ENCODE peak calls at places on chromosomes 3 and 15, in nine cellular contexts. E, H, V, M, G, N, F, Q and O are unnamed samples.
A peak's percentile ranks its signal among the peaks of the same experiment; 100 is the strongest.

GRCh38 chr3:15361494-15362214 is 29.3 kb upstream of the SH3BP5 start:
- DNase-seq in M (no peak), F (no peak), G (no peak), Q (no peak), H (no peak), N (peak; percentile 86), V (no peak), E (no peak), O (no peak)

GRCh38 chr3:114519415-114519814 is 225.6 kb downstream of the TIGIT start:
- DNase-seq in N (peak; percentile 73), H (no peak), V (no peak), F (no peak), Q (peak; percentile 52), G (peak; percentile 57), M (peak; percentile 46), E (peak; percentile 36), O (no peak)

GRCh38 chr15:28935316-28935715 is 49.5 kb downstream of the APBA2 start:
- DNase-seq in Q (peak; percentile 55), G (no peak), V (no peak), H (peak; percentile 49), N (no peak), E (no peak), F (peak; percentile 65), M (peak; percentile 33), O (no peak)

GRCh38 chr3:115692887-115693524 is 69.7 kb downstream of the GAP43 start:
- DNase-seq in M (peak; percentile 78), E (no peak), H (peak; percentile 66), Q (peak; percentile 82), G (peak; percentile 60), V (peak; percentile 51), F (peak; percentile 68), N (peak; percentile 47), O (peak; percentile 55)

GRCh38 chr15:61624950-61625349 is 395.8 kb upstream of the RORA start:
- DNase-seq in E (no peak), V (no peak), N (no peak), G (no peak), Q (no peak), H (no peak), M (no peak), F (no peak), O (no peak)

GRCh38 chr3:69463546-69463945 is 77.7 kb upstream of the FRMD4B start:
- DNase-seq in V (no peak), E (no peak), Q (no peak), N (no peak), H (no peak), M (no peak), G (no peak), F (no peak), O (no peak)

GRCh38 chr3:50258979-50259378 is 10.0 kb upstream of the SEMA3B start:
- DNase-seq in M (peak; percentile 49), E (no peak), H (no peak), G (no peak), N (no peak), V (no peak), Q (no peak), F (no peak), O (no peak)

GRCh38 chr3:179956416-179956830 is 80.3 kb downstream of the PEX5L start:
- DNase-seq in F (no peak), E (no peak), Q (no peak), G (no peak), M (no peak), N (peak; percentile 32), V (no peak), H (no peak), O (no peak)

GRCh38 chr3:32457971-32458471 is 44.6 kb downstream of the CMTM6 start:
- DNase-seq in V (no peak), G (no peak), N (no peak), M (no peak), H (no peak), E (no peak), F (peak; percentile 73), Q (no peak), O (peak; percentile 58)

GRCh38 chr15:66711886-66712285 is 9.8 kb downstream of the SMAD6 start:
- DNase-seq in F (no peak), N (peak; percentile 30), E (no peak), G (no peak), Q (no peak), H (no peak), V (no peak), M (no peak), O (no peak)

GRCh38 chr15:100461049-100461448 is 67.7 kb downstream of the CERS3 start:
- DNase-seq in F (no peak), Q (no peak), N (no peak), H (no peak), G (no peak), V (no peak), M (no peak), E (no peak), O (no peak)
- H3K9me3 ChIP-seq in F (no peaks in the 10 kb centered on the region), Q (peaks cover 3% of the 10 kb centered on the region), N (peaks cover 3% of the 10 kb centered on the region), H (no peaks in the 10 kb centered on the region), G (peaks cover 5% of the 10 kb centered on the region), V (peaks cover 4% of the 10 kb centered on the region), M (peaks cover 4% of the 10 kb centered on the region), E (peaks cover 7% of the 10 kb centered on the region), O (no peaks in the 10 kb centered on the region)

GRCh38 chr3:194259982-194260856 is 90.9 kb downstream of the CPN2 start:
- DNase-seq in M (no peak), N (peak; percentile 70), F (no peak), G (no peak), E (no peak), H (no peak), V (no peak), Q (no peak), O (no peak)
- H3K9me3 ChIP-seq in M (no peaks in the 10 kb centered on the region), N (peaks cover 4% of the 10 kb centered on the region), F (no peaks in the 10 kb centered on the region), G (peaks cover 6% of the 10 kb centered on the region), E (no peaks in the 10 kb centered on the region), H (no peaks in the 10 kb centered on the region), V (no peaks in the 10 kb centered on the region), Q (no peaks in the 10 kb centered on the region), O (no peaks in the 10 kb centered on the region)

DNA sequence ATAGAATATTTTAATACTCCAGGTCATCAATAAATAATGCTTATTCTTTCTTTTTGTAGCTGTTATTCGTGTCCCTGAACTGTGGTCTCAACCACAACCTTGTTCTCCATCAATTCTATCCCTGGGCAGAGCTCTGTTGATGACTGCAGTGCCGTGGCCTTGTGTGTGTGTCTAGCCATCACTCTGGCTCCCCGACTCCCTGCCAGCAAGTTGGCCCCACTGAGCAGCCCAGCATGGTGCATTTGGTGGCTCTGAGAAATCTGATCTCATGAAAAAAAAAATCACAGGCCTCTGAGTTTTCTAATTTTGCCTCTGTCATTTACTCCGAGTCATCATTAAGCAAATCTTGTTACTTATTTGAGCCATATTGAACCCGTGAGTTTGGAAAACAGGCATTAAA is 164.7 kb downstream of the GOLGA6L6 start:
- DNase-seq in G (no peak), V (no peak), F (no peak), M (no peak), H (no peak), E (no peak), Q (no peak), N (no peak), O (no peak)
- H3K9me3 ChIP-seq in G (no peaks in the 10 kb centered on the region), V (peaks cover 52% of the 10 kb centered on the region), F (no peaks in the 10 kb centered on the region), M (no peaks in the 10 kb centered on the region), H (no peaks in the 10 kb centered on the region), E (peaks cover 18% of the 10 kb centered on the region), Q (peaks cover 18% of the 10 kb centered on the region), N (peaks cover 8% of the 10 kb centered on the region), O (peaks cover 4% of the 10 kb centered on the region)

DNA sequence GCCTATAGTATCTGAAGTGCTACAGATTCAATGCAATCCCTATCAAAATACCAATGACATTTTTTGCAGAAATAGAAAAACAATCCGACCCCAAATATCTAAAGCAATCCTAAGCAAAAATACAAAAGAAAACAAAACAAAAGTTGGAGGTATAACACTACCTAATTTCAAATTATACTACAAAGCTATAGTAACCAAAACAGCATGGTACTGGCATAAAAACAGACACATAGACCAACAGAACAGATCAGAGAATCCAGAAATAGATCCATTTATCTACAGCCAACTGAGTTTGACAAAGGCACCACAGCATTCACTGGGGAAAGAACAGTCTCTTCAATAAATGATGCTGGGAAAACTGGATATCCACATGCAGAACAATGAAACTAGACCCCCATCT is 23.8 kb upstream of the CDAN1 start:
- DNase-seq in G (no peak), M (no peak), E (no peak), F (no peak), V (no peak), N (no peak), H (no peak), Q (no peak), O (no peak)
- H3K9me3 ChIP-seq in G (peaks cover 17% of the 10 kb centered on the region), M (no peaks in the 10 kb centered on the region), E (peaks cover 7% of the 10 kb centered on the region), F (peaks cover 9% of the 10 kb centered on the region), V (peaks cover 20% of the 10 kb centered on the region), N (peaks cover 2% of the 10 kb centered on the region), H (no peaks in the 10 kb centered on the region), Q (no peaks in the 10 kb centered on the region), O (peaks cover 4% of the 10 kb centered on the region)

GRCh38 chr3:43012189-43012588 is 33.1 kb downstream of the GASK1A start:
- DNase-seq in N (no peak), E (no peak), Q (no peak), H (no peak), F (no peak), G (no peak), M (no peak), V (no peak), O (no peak)
- H3K9me3 ChIP-seq in N (peaks cover 11% of the 10 kb centered on the region), E (peaks cover 21% of the 10 kb centered on the region), Q (no peaks in the 10 kb centered on the region), H (no peaks in the 10 kb centered on the region), F (peaks cover 54% of the 10 kb centered on the region), G (peaks cover 7% of the 10 kb centered on the region), M (no peaks in the 10 kb centered on the region), V (peaks cover 3% of the 10 kb centered on the region), O (peaks cover 12% of the 10 kb centered on the region)

DNA sequence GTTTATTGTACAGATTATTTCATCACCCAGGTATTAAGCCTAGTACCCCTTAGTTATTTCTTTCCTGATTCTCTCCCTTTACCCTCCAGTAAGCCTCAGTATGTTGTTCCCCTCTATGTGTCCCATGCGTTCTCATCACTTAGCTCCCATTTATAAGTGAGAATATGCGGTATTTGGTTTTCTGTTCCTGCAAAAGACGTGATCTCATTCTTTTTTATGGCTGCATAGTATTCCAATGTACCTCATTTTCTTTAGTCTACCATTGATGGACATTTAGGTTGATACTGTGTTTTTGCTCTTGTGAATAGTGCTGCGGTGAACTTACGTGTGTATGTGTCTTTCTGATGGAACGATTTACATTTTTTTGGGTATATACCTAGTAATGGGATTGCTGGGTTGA is 36.7 kb downstream of the CEP63 start:
- DNase-seq in H (no peak), M (no peak), V (no peak), E (no peak), F (no peak), N (no peak), G (no peak), Q (no peak), O (no peak)
- H3K9me3 ChIP-seq in H (peaks cover 2% of the 10 kb centered on the region), M (peaks cover 2% of the 10 kb centered on the region), V (peaks cover 43% of the 10 kb centered on the region), E (peaks cover 3% of the 10 kb centered on the region), F (peaks cover 6% of the 10 kb centered on the region), N (no peaks in the 10 kb centered on the region), G (peaks cover 40% of the 10 kb centered on the region), Q (no peaks in the 10 kb centered on the region), O (no peaks in the 10 kb centered on the region)

GRCh38 chr3:153422314-153422713 is 260.3 kb downstream of the RAP2B start:
- DNase-seq in Q (no peak), N (no peak), H (no peak), E (no peak), G (no peak), M (no peak), F (no peak), V (no peak), O (no peak)
- H3K9me3 ChIP-seq in Q (no peaks in the 10 kb centered on the region), N (peaks cover 3% of the 10 kb centered on the region), H (no peaks in the 10 kb centered on the region), E (peaks cover 8% of the 10 kb centered on the region), G (peaks cover 26% of the 10 kb centered on the region), M (peaks cover 10% of the 10 kb centered on the region), F (peaks cover 7% of the 10 kb centered on the region), V (peaks cover 44% of the 10 kb centered on the region), O (peaks cover 7% of the 10 kb centered on the region)

GRCh38 chr15:46177219-46177618 is 542.4 kb downstream of the SQOR start:
- DNase-seq in N (no peak), F (no peak), Q (peak; percentile 2), M (no peak), V (no peak), E (no peak), G (no peak), H (no peak), O (no peak)
- H3K9me3 ChIP-seq in N (no peaks in the 10 kb centered on the region), F (peaks cover 3% of the 10 kb centered on the region), Q (peaks cover 3% of the 10 kb centered on the region), M (no peaks in the 10 kb centered on the region), V (no peaks in the 10 kb centered on the region), E (no peaks in the 10 kb centered on the region), G (no peaks in the 10 kb centered on the region), H (no peaks in the 10 kb centered on the region), O (no peaks in the 10 kb centered on the region)